ENCODE peak calls at places on chromosome 22, in six cellular contexts. One of them, this sample, is unnamed.

GRCh38 chr22:46233231-46233630 is 16.9 kb downstream of the CDPF1 start:
- DNase-seq in HFFc6: peak
- DNase-seq in SK-N-SH: no peak
- DNase-seq in mucosa of gallbladder: peak
- DNase-seq in D721Med: no peak
- DNase-seq in RKO: no peak
- DNase-seq in this sample: no peak

GRCh38 chr22:27512283-27512761 is 289.2 kb downstream of the MN1 start:
- DNase-seq in HFFc6: peak
- DNase-seq in SK-N-SH: no peak
- DNase-seq in mucosa of gallbladder: peak
- DNase-seq in D721Med: no peak
- DNase-seq in RKO: no peak
- DNase-seq in this sample: peak

GRCh38 chr22:45502215-45503070 is at the start of gene FBLN1:
- DNase-seq in HFFc6: no peak
- DNase-seq in SK-N-SH: peak
- DNase-seq in mucosa of gallbladder: no peak
- DNase-seq in D721Med: peak
- DNase-seq in RKO: no peak
- DNase-seq in this sample: no peak

GRCh38 chr22:46657996-46658947 is 38.1 kb downstream of the GRAMD4 start:
- DNase-seq in HFFc6: no peak
- DNase-seq in SK-N-SH: no peak
- DNase-seq in mucosa of gallbladder: no peak
- DNase-seq in D721Med: no peak
- DNase-seq in RKO: no peak
- DNase-seq in this sample: peak

GRCh38 chr22:29885610-29886009 is 2.6 kb downstream of the MTMR3 start:
- DNase-seq in HFFc6: no peak
- DNase-seq in SK-N-SH: no peak
- DNase-seq in mucosa of gallbladder: no peak
- DNase-seq in D721Med: no peak
- DNase-seq in RKO: no peak
- DNase-seq in this sample: no peak

GRCh38 chr22:44191036-44191454 is 10.3 kb downstream of the PARVG start:
- DNase-seq in HFFc6: no peak
- DNase-seq in SK-N-SH: no peak
- DNase-seq in mucosa of gallbladder: no peak
- DNase-seq in D721Med: no peak
- DNase-seq in RKO: no peak
- DNase-seq in this sample: no peak

GRCh38 chr22:40721266-40721665 is 42.0 kb downstream of the MCHR1 start:
- DNase-seq in HFFc6: peak
- DNase-seq in SK-N-SH: peak
- DNase-seq in mucosa of gallbladder: no peak
- DNase-seq in D721Med: no peak
- DNase-seq in RKO: peak
- DNase-seq in this sample: no peak

GRCh38 chr22:36252754-36253522 is at the start of gene APOL1:
- DNase-seq in HFFc6: no peak
- DNase-seq in SK-N-SH: no peak
- DNase-seq in mucosa of gallbladder: peak
- DNase-seq in D721Med: no peak
- DNase-seq in RKO: no peak
- DNase-seq in this sample: peak

GRCh38 chr22:37747090-37747714 is 50.4 kb downstream of the TRIOBP start:
- DNase-seq in HFFc6: peak
- DNase-seq in SK-N-SH: peak
- DNase-seq in mucosa of gallbladder: no peak
- DNase-seq in D721Med: no peak
- DNase-seq in RKO: peak
- DNase-seq in this sample: no peak

GRCh38 chr22:26038365-26038764 is 130.9 kb upstream of the SEZ6L start:
- DNase-seq in HFFc6: no peak
- DNase-seq in SK-N-SH: no peak
- DNase-seq in mucosa of gallbladder: no peak
- DNase-seq in D721Med: no peak
- DNase-seq in RKO: no peak
- DNase-seq in this sample: no peak

GRCh38 chr22:22404598-22405284 is 103.8 kb downstream of the ZNF280B start:
- DNase-seq in HFFc6: no peak
- DNase-seq in SK-N-SH: no peak
- DNase-seq in mucosa of gallbladder: no peak
- DNase-seq in D721Med: no peak
- DNase-seq in RKO: no peak
- DNase-seq in this sample: no peak

GRCh38 chr22:48483764-48484528 is 1343.7 kb downstream of the BRD1 start:
- DNase-seq in HFFc6: no peak
- DNase-seq in SK-N-SH: no peak
- DNase-seq in mucosa of gallbladder: no peak
- DNase-seq in D721Med: no peak
- DNase-seq in RKO: no peak
- DNase-seq in this sample: no peak

GRCh38 chr22:40668611-40669390 is 10.5 kb upstream of the MCHR1 start:
- DNase-seq in HFFc6: peak
- DNase-seq in SK-N-SH: no peak
- DNase-seq in mucosa of gallbladder: no peak
- DNase-seq in D721Med: no peak
- DNase-seq in RKO: peak
- DNase-seq in this sample: no peak

GRCh38 chr22:30893434-30894370 is 74.9 kb downstream of the MORC2 start:
- DNase-seq in HFFc6: no peak
- DNase-seq in SK-N-SH: no peak
- DNase-seq in mucosa of gallbladder: no peak
- DNase-seq in D721Med: no peak
- DNase-seq in RKO: no peak
- DNase-seq in this sample: no peak

GRCh38 chr22:39463277-39463676 is 6.5 kb downstream of the MGAT3 start:
- DNase-seq in HFFc6: no peak
- DNase-seq in SK-N-SH: no peak
- DNase-seq in mucosa of gallbladder: no peak
- DNase-seq in D721Med: no peak
- DNase-seq in RKO: no peak
- DNase-seq in this sample: no peak

GRCh38 chr22:42270512-42271190 is at the start of gene TCF20:
- DNase-seq in HFFc6: peak
- DNase-seq in SK-N-SH: peak
- DNase-seq in mucosa of gallbladder: peak
- DNase-seq in D721Med: peak
- DNase-seq in RKO: peak
- DNase-seq in this sample: peak

GRCh38 chr22:17597217-17597616 is 31.3 kb downstream of the ATP6V1E1 start:
- DNase-seq in HFFc6: peak
- DNase-seq in SK-N-SH: no peak
- DNase-seq in mucosa of gallbladder: no peak
- DNase-seq in D721Med: no peak
- DNase-seq in RKO: no peak
- DNase-seq in this sample: no peak

GRCh38 chr22:36192601-36193000 is 9.0 kb downstream of the APOL4 start:
- DNase-seq in HFFc6: no peak
- DNase-seq in SK-N-SH: no peak
- DNase-seq in mucosa of gallbladder: no peak
- DNase-seq in D721Med: no peak
- DNase-seq in RKO: no peak
- DNase-seq in this sample: no peak

GRCh38 chr22:45616432-45616831 is 55.2 kb upstream of the ATXN10 start:
- DNase-seq in HFFc6: no peak
- DNase-seq in SK-N-SH: no peak
- DNase-seq in mucosa of gallbladder: no peak
- DNase-seq in D721Med: no peak
- DNase-seq in RKO: no peak
- DNase-seq in this sample: no peak

GRCh38 chr22:49976439-49977175 is 16.0 kb downstream of the PIM3 start:
- DNase-seq in HFFc6: no peak
- DNase-seq in SK-N-SH: peak
- DNase-seq in mucosa of gallbladder: no peak
- DNase-seq in D721Med: no peak
- DNase-seq in RKO: peak
- DNase-seq in this sample: no peak

GRCh38 chr22:23820748-23821211 is 18.0 kb downstream of the DERL3 start:
- DNase-seq in HFFc6: no peak
- DNase-seq in SK-N-SH: peak
- DNase-seq in mucosa of gallbladder: no peak
- DNase-seq in D721Med: no peak
- DNase-seq in RKO: no peak
- DNase-seq in this sample: no peak

GRCh38 chr22:43142881-43143562 is at the start of gene MCAT:
- DNase-seq in HFFc6: peak
- DNase-seq in SK-N-SH: peak
- DNase-seq in mucosa of gallbladder: peak
- DNase-seq in D721Med: peak
- DNase-seq in RKO: peak
- DNase-seq in this sample: peak

GRCh38 chr22:22943521-22944267 is 56.1 kb downstream of the IGLL5 start:
- DNase-seq in HFFc6: no peak
- DNase-seq in SK-N-SH: peak
- DNase-seq in mucosa of gallbladder: no peak
- DNase-seq in D721Med: no peak
- DNase-seq in RKO: no peak
- DNase-seq in this sample: no peak